ENCODE peak calls at places on chromosomes 7 and 10, in ten cellular contexts. F is pancreas, K is fibroblast of lung, N is aorta, S is A673, A is HepG2, Z is ovary, W is mammary epithelial cell, X is fibroblast of pulmonary artery, J is ascending aorta. U is an unnamed sample.
A peak's percentile ranks its signal among the peaks of the same experiment; 100 is the strongest.

GRCh38 chr7:137820677-137821420 is 25.9 kb downstream of the DGKI start:
- DNase-seq in F (peak; percentile 53), K (peak; percentile 91), N (peak; percentile 90), S (peak; percentile 38), A (no peak), Z (peak; percentile 42), W (no peak), X (peak; percentile 79), J (peak; percentile 31), U (peak; percentile 83)

GRCh38 chr10:3126741-3127342 is 45.7 kb downstream of the PITRM1 start:
- DNase-seq in F (peak; percentile 72), K (peak; percentile 16), N (no peak), S (peak; percentile 57), A (no peak), Z (no peak), W (no peak), X (no peak), J (no peak), U (peak; percentile 16)

GRCh38 chr7:157622408-157623221 is 285.8 kb downstream of the DNAJB6 start:
- DNase-seq in F (no peak), K (no peak), N (peak; percentile 61), S (no peak), A (no peak), Z (no peak), W (no peak), X (no peak), J (no peak), U (peak; percentile 59)

GRCh38 chr10:110651044-110651958 is 7.2 kb downstream of the RBM20 start:
- DNase-seq in F (no peak), K (peak; percentile 91), N (no peak), S (no peak), A (no peak), Z (no peak), W (no peak), X (peak; percentile 26), J (peak; percentile 50), U (peak; percentile 87)

GRCh38 chr7:143205560-143206293 is 16.1 kb upstream of the TAS2R40 start:
- DNase-seq in F (no peak), K (peak; percentile 9), N (no peak), S (no peak), A (no peak), Z (no peak), W (no peak), X (peak; percentile 4), J (peak; percentile 14), U (no peak)

GRCh38 chr7:20062932-20063331 is 154.3 kb downstream of the MACC1 start:
- DNase-seq in F (no peak), K (no peak), N (no peak), S (no peak), A (no peak), Z (no peak), W (no peak), X (no peak), J (no peak), U (no peak)

GRCh38 chr7:80548790-80549530 is 37.1 kb upstream of the GNAT3 start:
- DNase-seq in F (no peak), K (peak; percentile 20), N (no peak), S (no peak), A (no peak), Z (no peak), W (no peak), X (peak; percentile 23), J (no peak), U (no peak)

GRCh38 chr7:91194841-91195240 is 69.4 kb upstream of the FZD1 start:
- DNase-seq in F (no peak), K (no peak), N (no peak), S (peak; percentile 45), A (no peak), Z (no peak), W (no peak), X (no peak), J (no peak), U (no peak)

GRCh38 chr10:112235141-112235540 is 48.1 kb upstream of the TECTB start:
- DNase-seq in F (no peak), K (no peak), N (no peak), S (no peak), A (no peak), Z (no peak), W (no peak), X (no peak), J (no peak), U (no peak)

GRCh38 chr7:30679664-30680063 is 2.6 kb downstream of the CRHR2 start:
- DNase-seq in F (no peak), K (no peak), N (no peak), S (no peak), A (no peak), Z (no peak), W (no peak), X (no peak), J (no peak), U (no peak)

GRCh38 chr10:70111496-70111895 is 21.1 kb downstream of the AIFM2 start:
- DNase-seq in F (no peak), K (no peak), N (peak; percentile 43), S (no peak), A (no peak), Z (no peak), W (no peak), X (no peak), J (no peak), U (no peak)

GRCh38 chr10:97319671-97320479 is 804 bp downstream of the FRAT1 start:
- DNase-seq in F (peak; percentile 85), K (no peak), N (peak; percentile 85), S (peak; percentile 31), A (peak; percentile 54), Z (peak; percentile 62), W (peak; percentile 18), X (no peak), J (no peak), U (peak; percentile 14)

GRCh38 chr10:5958077-5958476 is 19.3 kb downstream of the IL15RA start:
- DNase-seq in F (no peak), K (peak; percentile 61), N (no peak), S (no peak), A (no peak), Z (no peak), W (no peak), X (no peak), J (no peak), U (peak; percentile 69)

GRCh38 chr10:65570143-65571010 is 1355.5 kb upstream of the LRRTM3 start:
- DNase-seq in F (peak; percentile 65), K (peak; percentile 53), N (peak; percentile 75), S (peak; percentile 74), A (peak; percentile 67), Z (peak; percentile 68), W (peak; percentile 36), X (peak; percentile 51), J (no peak), U (peak; percentile 59)

GRCh38 chr10:28327494-28327886 is 24.6 kb upstream of the MPP7 start:
- DNase-seq in F (no peak), K (peak; percentile 82), N (no peak), S (no peak), A (no peak), Z (no peak), W (peak; percentile 71), X (peak; percentile 31), J (no peak), U (peak; percentile 19)

DNA sequence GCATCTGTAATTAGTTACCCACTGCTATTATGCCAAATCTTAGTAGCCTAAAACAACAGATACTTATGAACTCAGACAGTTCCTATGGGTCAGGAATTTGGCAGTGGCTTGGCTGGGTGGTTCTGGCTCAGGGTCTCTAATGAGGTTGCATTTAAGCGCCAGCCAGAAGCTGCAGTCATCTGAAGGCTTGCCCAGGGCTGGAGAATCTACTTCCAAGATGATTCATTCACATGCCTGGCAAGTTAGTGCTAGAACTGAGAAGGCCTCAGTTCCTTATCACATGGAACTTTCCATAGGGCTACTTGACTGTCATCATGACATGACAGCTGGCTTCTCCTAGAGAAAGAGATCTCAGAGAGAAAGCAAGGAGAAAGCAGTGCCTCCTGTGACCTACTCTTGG is 121.3 kb downstream of the AVL9 start:
- DNase-seq in F (no peak), K (peak; percentile 94), N (peak; percentile 79), S (no peak), A (no peak), Z (no peak), W (peak; percentile 83), X (peak; percentile 76), J (no peak), U (peak; percentile 65)
- H3K4me3 ChIP-seq in F (no peak overlapping the region), K (no peak overlapping the region), N (no peak overlapping the region), S (no peak overlapping the region), A (no peak overlapping the region), Z (no peak overlapping the region), W (no peak overlapping the region), X (no peak overlapping the region), J (no peak overlapping the region), U (no peak overlapping the region)

GRCh38 chr10:123891147-123892011 is at the start of gene CPXM2:
- DNase-seq in F (no peak), K (no peak), N (peak; percentile 81), S (no peak), A (no peak), Z (peak; percentile 70), W (no peak), X (no peak), J (no peak), U (no peak)
- H3K4me3 ChIP-seq in F (peak within 1 kb of the TSS; percentile 32), K (no peak within 1 kb of the TSS), N (peak within 1 kb of the TSS; percentile 91), S (no peak within 1 kb of the TSS), A (no peak within 1 kb of the TSS), Z (peak within 1 kb of the TSS; percentile 45), W (no peak within 1 kb of the TSS), X (no peak within 1 kb of the TSS), J (peak within 1 kb of the TSS; percentile 72), U (no peak within 1 kb of the TSS)

GRCh38 chr10:129958686-129959543 is 5.2 kb downstream of the EBF3 start:
- DNase-seq in F (no peak), K (no peak), N (peak; percentile 74), S (no peak), A (no peak), Z (peak; percentile 28), W (no peak), X (peak; percentile 20), J (no peak), U (no peak)

GRCh38 chr10:129956285-129956649 is 7.8 kb downstream of the EBF3 start:
- DNase-seq in F (no peak), K (no peak), N (no peak), S (no peak), A (no peak), Z (peak; percentile 8), W (no peak), X (no peak), J (no peak), U (no peak)

GRCh38 chr10:129958118-129958685 is 5.9 kb downstream of the EBF3 start:
- DNase-seq in F (no peak), K (no peak), N (no peak), S (peak; percentile 61), A (no peak), Z (peak; percentile 20), W (no peak), X (peak; percentile 66), J (no peak), U (peak; percentile 21)

GRCh38 chr10:129955591-129956284 is 8.3 kb downstream of the EBF3 start:
- DNase-seq in F (no peak), K (no peak), N (no peak), S (no peak), A (peak; percentile 72), Z (no peak), W (no peak), X (peak; percentile 49), J (no peak), U (peak; percentile 28)

GRCh38 chr10:129956902-129957673 is 7.0 kb downstream of the EBF3 start:
- DNase-seq in F (no peak), K (no peak), N (no peak), S (no peak), A (no peak), Z (no peak), W (no peak), X (peak; percentile 21), J (no peak), U (no peak)
- H3K4me3 ChIP-seq in F (no peak overlapping the region), K (no peak overlapping the region), N (no peak overlapping the region), S (no peak overlapping the region), A (no peak overlapping the region), Z (no peak overlapping the region), W (no peak overlapping the region), X (peak overlapping the region; percentile 29), J (no peak overlapping the region), U (no peak overlapping the region)

GRCh38 chr7:435518-436366 is 83.9 kb downstream of the PDGFA start:
- DNase-seq in F (no peak), K (peak; percentile 53), N (no peak), S (no peak), A (no peak), Z (no peak), W (peak; percentile 47), X (no peak), J (no peak), U (no peak)
- H3K4me3 ChIP-seq in F (no peak overlapping the region), K (no peak overlapping the region), N (no peak overlapping the region), S (no peak overlapping the region), A (peak overlapping the region; percentile 56), Z (no peak overlapping the region), W (no peak overlapping the region), X (no peak overlapping the region), J (no peak overlapping the region), U (no peak overlapping the region)

U was measured in choroid plexus epithelial cell.